ENCODE peak calls at places on chromosomes 1 and 21, in nine cellular contexts. G is NCI-H345; U is aorta; C is cardiac muscle cell; Z is Ammon's horn; D is stimulated activated CD8-positive, alpha-beta memory T cell treated with anti-CD3 and anti-CD28 coated beads, Interleukin-15, amount 100 ng/mL, for 24 hours; T is pancreas; I is psoas muscle; X is Right ventricle myocardium superior. N is an unnamed sample.

GRCh38 chr21:43921602-43921978 is 56.6 kb downstream of the AGPAT3 start:
- DNase-seq in G (no peak), U (peak; percentile 17), C (no peak), Z (no peak), D (no peak), T (no peak), I (no peak), X (no peak), N (no peak)

GRCh38 chr1:17553970-17554369 is 14.5 kb downstream of the ARHGEF10L start:
- DNase-seq in G (no peak), U (peak; percentile 84), C (no peak), Z (no peak), D (no peak), T (no peak), I (no peak), X (no peak), N (no peak)

GRCh38 chr1:241770115-241770514 is 77.9 kb upstream of the EXO1 start:
- DNase-seq in G (no peak), U (no peak), C (peak; percentile 17), Z (no peak), D (no peak), T (no peak), I (no peak), X (no peak), N (no peak)

GRCh38 chr1:223659711-223660110 is 5.8 kb downstream of the CAPN8 start:
- DNase-seq in G (no peak), U (no peak), C (no peak), Z (no peak), D (no peak), T (no peak), I (no peak), X (no peak), N (no peak)

GRCh38 chr1:41862411-41863221 is 56.1 kb downstream of the HIVEP3 start:
- DNase-seq in G (peak; percentile 51), U (no peak), C (no peak), Z (peak; percentile 59), D (no peak), T (no peak), I (no peak), X (no peak), N (peak; percentile 74)

GRCh38 chr1:85268801-85269585 is 7.4 kb downstream of the BCL10 start:
- DNase-seq in G (no peak), U (no peak), C (no peak), Z (no peak), D (no peak), T (no peak), I (no peak), X (no peak), N (no peak)

GRCh38 chr21:41932576-41933258 is 21.1 kb downstream of the C2CD2 start:
- DNase-seq in G (no peak), U (no peak), C (no peak), Z (no peak), D (no peak), T (no peak), I (no peak), X (peak; percentile 73), N (no peak)

GRCh38 chr1:164689672-164690655 is 131.0 kb downstream of the PBX1 start:
- DNase-seq in G (no peak), U (no peak), C (no peak), Z (no peak), D (no peak), T (no peak), I (no peak), X (no peak), N (no peak)

GRCh38 chr1:42762269-42762668 is 4.6 kb downstream of the P3H1 start:
- DNase-seq in G (no peak), U (no peak), C (no peak), Z (no peak), D (no peak), T (no peak), I (no peak), X (no peak), N (no peak)

GRCh38 chr1:227942716-227943261 is 4.9 kb downstream of the WNT9A start:
- DNase-seq in G (no peak), U (peak; percentile 65), C (no peak), Z (no peak), D (no peak), T (no peak), I (no peak), X (peak; percentile 40), N (no peak)

GRCh38 chr1:41775961-41776585 is 142.6 kb downstream of the HIVEP3 start:
- DNase-seq in G (no peak), U (no peak), C (no peak), Z (no peak), D (no peak), T (no peak), I (no peak), X (no peak), N (no peak)

GRCh38 chr1:227343727-227344551 is 25.6 kb upstream of the CDC42BPA start:
- DNase-seq in G (no peak), U (no peak), C (no peak), Z (no peak), D (no peak), T (no peak), I (no peak), X (no peak), N (peak; percentile 91)

GRCh38 chr1:33256335-33256700 is at the start of gene ZNF362:
- DNase-seq in G (peak; percentile 45), U (peak; percentile 89), C (peak; percentile 84), Z (peak; percentile 43), D (peak; percentile 31), T (peak; percentile 87), I (peak; percentile 83), X (peak; percentile 78), N (no peak)